ENCODE peak calls at places on chromosomes 7 and 10, in eight cellular contexts. O, C, A, K, R, U, B and J are unnamed samples.

GRCh38 chr10:127405221-127405620 is 143.9 kb upstream of the NPS start:
- DNase-seq in O (no peak), C (no peak), A (no peak), K (no peak), R (no peak), U (no peak), B (peak), J (no peak)

GRCh38 chr10:77463499-77463898 is 174.1 kb downstream of the KCNMA1 start:
- DNase-seq in O (no peak), C (no peak), A (no peak), K (no peak), R (no peak), U (no peak), B (no peak), J (no peak)

GRCh38 chr10:95289003-95289920 is 1.5 kb downstream of the PDLIM1 start:
- DNase-seq in O (no peak), C (no peak), A (no peak), K (no peak), R (no peak), U (no peak), B (no peak), J (no peak)

GRCh38 chr7:4226166-4226857 is 455.8 kb upstream of the FOXK1 start:
- DNase-seq in O (no peak), C (no peak), A (no peak), K (no peak), R (no peak), U (no peak), B (no peak), J (no peak)

GRCh38 chr10:85978566-85979358 is 387.8 kb downstream of the GRID1 start:
- DNase-seq in O (no peak), C (no peak), A (no peak), K (no peak), R (no peak), U (no peak), B (no peak), J (no peak)

GRCh38 chr10:21742740-21743412 is 208.8 kb downstream of the MLLT10 start:
- DNase-seq in O (no peak), C (no peak), A (peak), K (no peak), R (no peak), U (no peak), B (no peak), J (no peak)

GRCh38 chr10:97708976-97709745 is 4.4 kb upstream of the MARVELD1 start:
- DNase-seq in O (peak), C (no peak), A (peak), K (no peak), R (no peak), U (peak), B (peak), J (peak)

GRCh38 chr7:2680792-2681490 is 7.1 kb upstream of the AMZ1 start:
- DNase-seq in O (peak), C (peak), A (peak), K (no peak), R (peak), U (peak), B (no peak), J (peak)

GRCh38 chr7:13908667-13909382 is 80.6 kb downstream of the ETV1 start:
- DNase-seq in O (no peak), C (no peak), A (no peak), K (no peak), R (no peak), U (no peak), B (no peak), J (no peak)

GRCh38 chr7:101575731-101576130 is 53.4 kb downstream of the MYL10 start:
- DNase-seq in O (no peak), C (no peak), A (no peak), K (no peak), R (no peak), U (no peak), B (no peak), J (no peak)

GRCh38 chr7:24877790-24878311 is 102.1 kb downstream of the OSBPL3 start:
- DNase-seq in O (no peak), C (peak), A (no peak), K (no peak), R (no peak), U (no peak), B (no peak), J (no peak)

GRCh38 chr7:50734246-50734645 is 48.5 kb downstream of the GRB10 start:
- DNase-seq in O (no peak), C (no peak), A (no peak), K (no peak), R (no peak), U (no peak), B (no peak), J (no peak)

GRCh38 chr10:96556003-96556402 is 30.8 kb downstream of the TM9SF3 start:
- DNase-seq in O (no peak), C (no peak), A (no peak), K (no peak), R (no peak), U (no peak), B (no peak), J (no peak)

DNA sequence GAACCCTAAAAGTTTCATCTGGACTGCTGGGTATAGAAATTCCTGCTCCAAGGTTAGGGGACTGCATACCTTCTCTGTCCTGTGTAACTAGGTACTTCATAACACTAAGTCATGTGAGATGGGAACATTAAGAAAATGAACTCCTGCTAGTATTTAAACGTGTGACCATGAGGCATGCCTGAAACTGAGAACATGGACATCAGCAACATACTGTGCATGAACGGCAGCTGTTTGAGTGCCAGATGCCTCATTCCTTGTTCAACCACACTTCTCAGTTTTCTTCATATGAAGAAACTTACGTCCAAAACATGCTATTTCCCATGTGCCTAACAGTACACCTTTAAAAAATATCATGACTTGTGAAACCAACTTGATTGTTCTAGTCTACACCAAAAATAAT is 88.5 kb downstream of the CREM start:
- DNase-seq in O (no peak), C (no peak), A (no peak), K (no peak), R (no peak), U (no peak), B (no peak), J (no peak)
- TF ChIP-seq CTCF in O (no peak), C (no peak), A (no peak), K (no peak), R (no peak), U (no peak), B (no peak), J (no peak)

DNA sequence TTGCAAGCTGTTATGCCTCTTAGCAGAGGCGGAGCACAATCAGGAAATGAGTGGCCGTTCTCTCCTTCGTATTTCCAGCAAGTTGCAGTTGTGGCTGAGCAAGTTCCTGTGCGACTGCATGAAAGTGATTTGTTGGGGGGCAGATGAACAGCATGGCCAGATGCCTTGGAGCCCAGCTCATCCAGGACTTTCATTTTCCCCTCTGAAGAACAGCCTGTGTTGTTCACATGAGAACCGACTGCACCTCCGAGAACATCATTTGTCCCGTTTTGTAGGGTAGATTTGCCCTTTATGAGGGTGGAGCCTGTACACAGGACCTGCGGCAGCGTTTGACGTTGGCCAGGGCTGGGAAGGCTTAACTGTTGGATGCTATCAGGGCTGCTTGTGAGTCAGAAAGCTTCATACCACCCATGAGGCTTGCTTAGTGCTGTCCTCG is 4.4 kb downstream of the BAG3 start:
- DNase-seq in O (no peak), C (peak), A (no peak), K (no peak), R (no peak), U (no peak), B (peak), J (peak)
- H3K4me3 ChIP-seq in O (no peak), C (peak), A (no peak), K (peak), R (peak), U (peak), B (peak), J (peak)

GRCh38 chr10:118971876-118972275 is 57.6 kb upstream of the NANOS1 start:
- DNase-seq in O (peak), C (no peak), A (no peak), K (no peak), R (no peak), U (no peak), B (no peak), J (no peak)
- TF ChIP-seq CTCF in O (no peak), C (no peak), A (no peak), K (no peak), R (no peak), U (no peak), B (no peak), J (no peak)

GRCh38 chr7:265192-265997 is 24.6 kb upstream of the FOXL3 start:
- DNase-seq in O (no peak), C (no peak), A (no peak), K (no peak), R (no peak), U (peak), B (no peak), J (no peak)

GRCh38 chr7:265998-266850 is 23.7 kb upstream of the FOXL3 start:
- DNase-seq in O (no peak), C (no peak), A (no peak), K (no peak), R (no peak), U (peak), B (no peak), J (no peak)

GRCh38 chr7:266851-267840 is 22.8 kb upstream of the FOXL3 start:
- DNase-seq in O (no peak), C (no peak), A (peak), K (no peak), R (no peak), U (peak), B (no peak), J (no peak)

GRCh38 chr7:262251-262572 is 27.8 kb upstream of the FOXL3 start:
- DNase-seq in O (peak), C (no peak), A (no peak), K (no peak), R (no peak), U (peak), B (no peak), J (no peak)

DNA sequence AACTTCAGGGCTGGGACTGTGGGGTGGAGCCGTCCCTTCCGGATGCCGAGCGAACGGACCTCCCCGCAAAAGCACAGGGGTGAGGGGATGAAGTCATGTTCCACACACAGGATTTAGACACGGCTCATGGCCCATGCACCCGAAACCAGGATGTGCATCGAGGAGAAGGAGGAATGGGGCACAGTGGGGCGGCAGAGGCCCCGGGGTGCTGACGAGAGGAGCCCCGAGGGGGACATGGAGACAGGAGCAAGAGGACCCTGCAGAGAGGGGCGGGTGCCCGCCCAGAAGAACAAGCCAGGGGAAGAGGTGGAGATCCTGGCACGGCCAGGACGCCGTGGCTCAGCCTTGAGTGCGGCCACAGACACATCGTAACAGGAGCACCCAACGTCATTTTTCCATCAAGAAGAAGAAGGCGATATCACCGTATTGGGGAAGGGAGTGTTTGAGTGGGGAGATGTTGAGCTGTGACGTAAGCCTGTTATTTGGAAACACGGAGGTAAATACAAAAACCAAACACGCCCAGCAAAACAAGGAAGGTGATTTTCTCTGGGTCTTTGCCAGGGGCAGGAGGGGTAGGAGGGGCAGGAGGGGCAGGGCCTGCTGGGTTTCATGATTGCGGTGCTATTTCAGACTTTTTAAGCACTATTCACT is 25.3 kb upstream of the FOXL3 start:
- DNase-seq in O (peak), C (no peak), A (peak), K (no peak), R (no peak), U (peak), B (no peak), J (no peak)
- H3K4me3 ChIP-seq in O (no peak), C (no peak), A (no peak), K (no peak), R (no peak), U (no peak), B (no peak), J (no peak)

DNA sequence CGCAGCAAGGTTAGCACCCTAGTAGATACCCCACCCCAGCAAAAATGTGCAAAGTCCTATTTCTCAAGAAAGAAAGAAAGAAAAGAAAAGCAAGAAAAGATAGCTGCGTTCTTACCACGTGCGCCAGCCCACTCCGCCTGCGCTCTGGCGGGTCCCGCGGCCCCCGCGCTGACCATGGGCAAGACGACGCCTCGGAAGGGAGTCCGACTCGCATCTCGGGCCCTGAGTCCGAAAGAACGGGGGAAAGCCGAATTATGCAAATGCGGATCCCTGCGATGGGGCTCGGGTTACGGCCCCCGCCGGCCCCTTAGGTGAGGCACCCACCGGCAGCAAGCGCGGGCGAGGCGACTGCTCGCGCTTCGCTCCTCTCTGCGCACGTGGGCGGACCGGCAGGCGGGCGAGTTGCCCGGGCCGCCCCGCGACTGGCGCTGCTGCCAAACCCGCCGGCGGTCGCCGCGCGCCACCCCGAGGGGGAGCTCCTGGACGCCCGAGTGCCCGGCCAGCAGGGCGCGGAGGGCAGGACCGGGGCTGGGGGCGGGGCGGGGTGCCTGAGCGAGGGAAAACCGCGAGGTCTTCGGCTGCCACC is 2.4 kb upstream of the EGR2 start:
- DNase-seq in O (peak), C (no peak), A (peak), K (no peak), R (no peak), U (peak), B (no peak), J (no peak)
- TF ChIP-seq CTCF in O (peak), C (no peak), A (no peak), K (no peak), R (no peak), U (no peak), B (no peak), J (no peak)

GRCh38 chr7:1668932-1669485 is 1.1 kb upstream of the ELFN1 start:
- DNase-seq in O (no peak), C (no peak), A (no peak), K (no peak), R (no peak), U (peak), B (no peak), J (peak)
- H3K4me3 ChIP-seq in O (peak), C (no peak), A (no peak), K (no peak), R (peak), U (no peak), B (no peak), J (no peak)

GRCh38 chr10:122815458-122815857 is 30.2 kb downstream of the CUZD1 start:
- DNase-seq in O (no peak), C (no peak), A (no peak), K (no peak), R (no peak), U (no peak), B (no peak), J (no peak)

GRCh38 chr10:122812751-122813150 is 32.9 kb downstream of the CUZD1 start:
- DNase-seq in O (no peak), C (no peak), A (no peak), K (no peak), R (no peak), U (no peak), B (no peak), J (no peak)

DNA sequence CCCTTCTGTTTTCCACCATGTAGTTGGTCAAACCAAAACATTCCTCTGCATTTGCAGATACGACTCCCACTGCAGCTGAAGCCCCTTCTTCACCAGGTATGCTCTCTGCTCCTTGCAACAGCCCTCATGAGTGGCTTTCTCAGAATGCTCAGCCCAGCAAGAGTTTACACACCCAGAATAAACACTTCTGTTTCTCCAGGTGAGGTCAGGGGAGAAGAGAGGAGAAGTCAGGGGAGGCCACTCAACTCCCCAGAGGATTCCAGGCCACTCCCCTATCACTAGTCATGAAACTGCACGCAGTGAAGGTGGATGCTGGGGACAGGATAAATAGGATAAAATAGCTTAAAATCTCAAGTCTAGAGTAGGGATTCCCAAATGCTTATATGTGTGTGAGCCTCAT is 31.2 kb downstream of the CUZD1 start:
- DNase-seq in O (no peak), C (no peak), A (no peak), K (no peak), R (no peak), U (no peak), B (no peak), J (no peak)
- TF ChIP-seq CTCF in O (no peak), C (no peak), A (no peak), K (no peak), R (no peak), U (no peak), B (no peak), J (no peak)